ENCODE peak calls at places on chromosomes 11 and 22, in nine cellular contexts. K, S, C, E, T, D, N, U and V are unnamed samples.

GRCh38 chr11:102429691-102430090 is 22.9 kb downstream of the TMEM123 start:
- DNase-seq in T (no peak), D (no peak), K (no peak), S (peak; percentile 15), E (peak; percentile 29), C (no peak), U (no peak), N (no peak), V (no peak)

GRCh38 chr11:69040581-69041260 is 8.0 kb upstream of the TPCN2 start:
- DNase-seq in K (no peak), N (peak; percentile 66), E (peak; percentile 91), T (no peak), S (no peak), C (no peak), U (no peak), D (no peak), V (no peak)

GRCh38 chr11:22536036-22536435 is 89.6 kb downstream of the FANCF start:
- DNase-seq in S (no peak), T (no peak), E (no peak), N (no peak), C (no peak), U (no peak), K (no peak), D (peak; percentile 16), V (no peak)

GRCh38 chr11:25794804-25795203 is 537.1 kb upstream of the ANO3 start:
- DNase-seq in N (no peak), E (no peak), K (no peak), C (no peak), D (no peak), U (no peak), S (no peak), T (no peak), V (no peak)

GRCh38 chr11:93128574-93128973 is 69.2 kb downstream of the SLC36A4 start:
- DNase-seq in N (no peak), U (no peak), C (no peak), D (no peak), S (no peak), K (no peak), T (no peak), E (no peak), V (no peak)

GRCh38 chr22:46500201-46500600 is 37.2 kb downstream of the CELSR1 start:
- DNase-seq in N (no peak), T (no peak), D (no peak), C (no peak), K (no peak), U (no peak), S (no peak), E (no peak), V (no peak)

GRCh38 chr11:32213223-32213622 is 122.3 kb downstream of the RCN1 start:
- DNase-seq in C (no peak), S (peak; percentile 21), K (no peak), N (peak; percentile 98), D (no peak), E (peak; percentile 70), U (no peak), T (no peak), V (no peak)

GRCh38 chr11:116051494-116051893 is 547.3 kb upstream of the CADM1 start:
- DNase-seq in U (no peak), D (no peak), T (no peak), C (no peak), K (no peak), S (no peak), N (no peak), E (no peak), V (no peak)

GRCh38 chr11:79864882-79865281 is 424.1 kb upstream of the TENM4 start:
- DNase-seq in E (no peak), N (no peak), S (no peak), U (no peak), T (no peak), C (no peak), D (no peak), K (no peak), V (no peak)

GRCh38 chr11:5690216-5690615 is 626 bp downstream of the TRIM22 start:
- DNase-seq in E (peak; percentile 57), C (no peak), U (no peak), N (no peak), S (peak; percentile 25), K (no peak), T (no peak), D (no peak), V (no peak)

GRCh38 chr22:40385041-40385782 is 14.8 kb downstream of the SGSM3 start:
- DNase-seq in S (peak; percentile 74), E (no peak), T (no peak), C (no peak), D (no peak), U (no peak), N (no peak), K (peak; percentile 66), V (peak; percentile 70)